ENCODE peak calls at places on chromosomes 7 and 10, in eight cellular contexts. One of them, this sample, is unnamed.
A peak's percentile ranks its signal among the peaks of the same experiment; 100 is the strongest.

GRCh38 chr10:78319841-78320240 is 286.2 kb downstream of the RPS24 start:
- DNase-seq in IMR-90: no peak
- DNase-seq in fibroblast of lung: no peak
- DNase-seq in A549: no peak
- DNase-seq in GM23248: no peak
- DNase-seq in trophoblast cell: no peak
- DNase-seq in GM12878: no peak
- DNase-seq in hepatocyte: no peak
- DNase-seq in this sample: no peak

GRCh38 chr7:33183504-33183903 is 54.1 kb downstream of the BBS9 start:
- DNase-seq in IMR-90: no peak
- DNase-seq in fibroblast of lung: no peak
- DNase-seq in A549: no peak
- DNase-seq in GM23248: no peak
- DNase-seq in trophoblast cell: no peak
- DNase-seq in GM12878: no peak
- DNase-seq in hepatocyte: no peak
- DNase-seq in this sample: no peak

GRCh38 chr10:105857284-105858264 is 1216.5 kb downstream of the SORCS3 start:
- DNase-seq in IMR-90: no peak
- DNase-seq in fibroblast of lung: no peak
- DNase-seq in A549: no peak
- DNase-seq in GM23248: no peak
- DNase-seq in trophoblast cell: no peak
- DNase-seq in GM12878: no peak
- DNase-seq in hepatocyte: no peak
- DNase-seq in this sample: no peak

GRCh38 chr10:73234695-73235094 is 12.4 kb downstream of the DNAJC9 start:
- DNase-seq in IMR-90: no peak
- DNase-seq in fibroblast of lung: no peak
- DNase-seq in A549: no peak
- DNase-seq in GM23248: no peak
- DNase-seq in trophoblast cell: no peak
- DNase-seq in GM12878: no peak
- DNase-seq in hepatocyte: no peak
- DNase-seq in this sample: no peak

GRCh38 chr7:151081170-151082101 is 827 bp upstream of the FASTK start:
- DNase-seq in IMR-90: no peak
- DNase-seq in fibroblast of lung: no peak
- DNase-seq in A549: peak; percentile 46
- DNase-seq in GM23248: peak; percentile 68
- DNase-seq in trophoblast cell: no peak
- DNase-seq in GM12878: no peak
- DNase-seq in hepatocyte: peak; percentile 60
- DNase-seq in this sample: no peak

GRCh38 chr10:113093188-113094113 is 143.4 kb downstream of the TCF7L2 start:
- DNase-seq in IMR-90: peak; percentile 77
- DNase-seq in fibroblast of lung: no peak
- DNase-seq in A549: peak; percentile 76
- DNase-seq in GM23248: peak; percentile 63
- DNase-seq in trophoblast cell: no peak
- DNase-seq in GM12878: peak; percentile 8
- DNase-seq in hepatocyte: peak; percentile 78
- DNase-seq in this sample: peak; percentile 93

GRCh38 chr7:5701085-5701914 is 80.2 kb downstream of the RNF216 start:
- DNase-seq in IMR-90: peak; percentile 66
- DNase-seq in fibroblast of lung: no peak
- DNase-seq in A549: no peak
- DNase-seq in GM23248: no peak
- DNase-seq in trophoblast cell: peak; percentile 19
- DNase-seq in GM12878: peak; percentile 84
- DNase-seq in hepatocyte: no peak
- DNase-seq in this sample: no peak

GRCh38 chr7:98423043-98423442 is 22.2 kb upstream of the BAIAP2L1 start:
- DNase-seq in IMR-90: peak; percentile 30
- DNase-seq in fibroblast of lung: peak; percentile 20
- DNase-seq in A549: peak; percentile 82
- DNase-seq in GM23248: peak; percentile 41
- DNase-seq in trophoblast cell: no peak
- DNase-seq in GM12878: no peak
- DNase-seq in hepatocyte: peak; percentile 35
- DNase-seq in this sample: peak; percentile 49

GRCh38 chr10:79193694-79194382 is 125.1 kb downstream of the ZMIZ1 start:
- DNase-seq in IMR-90: no peak
- DNase-seq in fibroblast of lung: no peak
- DNase-seq in A549: no peak
- DNase-seq in GM23248: no peak
- DNase-seq in trophoblast cell: no peak
- DNase-seq in GM12878: no peak
- DNase-seq in hepatocyte: no peak
- DNase-seq in this sample: no peak

GRCh38 chr10:119619215-119619614 is 22.5 kb upstream of the TIAL1 start:
- DNase-seq in IMR-90: no peak
- DNase-seq in fibroblast of lung: no peak
- DNase-seq in A549: no peak
- DNase-seq in GM23248: no peak
- DNase-seq in trophoblast cell: no peak
- DNase-seq in GM12878: no peak
- DNase-seq in hepatocyte: no peak
- DNase-seq in this sample: no peak

GRCh38 chr10:28561531-28561930 is 28.6 kb downstream of the WAC start:
- DNase-seq in IMR-90: no peak
- DNase-seq in fibroblast of lung: no peak
- DNase-seq in A549: no peak
- DNase-seq in GM23248: no peak
- DNase-seq in trophoblast cell: no peak
- DNase-seq in GM12878: no peak
- DNase-seq in hepatocyte: no peak
- DNase-seq in this sample: no peak

GRCh38 chr7:30474893-30475292 is 3.7 kb downstream of the NOD1 start:
- DNase-seq in IMR-90: peak; percentile 84
- DNase-seq in fibroblast of lung: peak; percentile 92
- DNase-seq in A549: no peak
- DNase-seq in GM23248: peak; percentile 95
- DNase-seq in trophoblast cell: no peak
- DNase-seq in GM12878: no peak
- DNase-seq in hepatocyte: no peak
- DNase-seq in this sample: no peak

GRCh38 chr10:10804998-10805737 is 212.5 kb upstream of the CELF2 start:
- DNase-seq in IMR-90: peak; percentile 77
- DNase-seq in fibroblast of lung: no peak
- DNase-seq in A549: peak; percentile 4
- DNase-seq in GM23248: peak; percentile 84
- DNase-seq in trophoblast cell: no peak
- DNase-seq in GM12878: no peak
- DNase-seq in hepatocyte: peak; percentile 41
- DNase-seq in this sample: peak; percentile 67

GRCh38 chr7:45173596-45174327 is 16.2 kb downstream of the RAMP3 start:
- DNase-seq in IMR-90: no peak
- DNase-seq in fibroblast of lung: no peak
- DNase-seq in A549: no peak
- DNase-seq in GM23248: no peak
- DNase-seq in trophoblast cell: no peak
- DNase-seq in GM12878: no peak
- DNase-seq in hepatocyte: no peak
- DNase-seq in this sample: no peak

GRCh38 chr10:97042081-97042480 is 143.7 kb downstream of the SLIT1 start:
- DNase-seq in IMR-90: no peak
- DNase-seq in fibroblast of lung: no peak
- DNase-seq in A549: no peak
- DNase-seq in GM23248: no peak
- DNase-seq in trophoblast cell: no peak
- DNase-seq in GM12878: no peak
- DNase-seq in hepatocyte: no peak
- DNase-seq in this sample: no peak

GRCh38 chr7:16630654-16631053 is 14.9 kb downstream of the ANKMY2 start:
- DNase-seq in IMR-90: no peak
- DNase-seq in fibroblast of lung: no peak
- DNase-seq in A549: no peak
- DNase-seq in GM23248: no peak
- DNase-seq in trophoblast cell: no peak
- DNase-seq in GM12878: no peak
- DNase-seq in hepatocyte: no peak
- DNase-seq in this sample: no peak
- H3K4me3 ChIP-seq in IMR-90: no peak overlapping the region
- H3K4me3 ChIP-seq in fibroblast of lung: no peak overlapping the region
- H3K4me3 ChIP-seq in A549: no peak overlapping the region
- H3K4me3 ChIP-seq in GM23248: no peak overlapping the region
- H3K4me3 ChIP-seq in trophoblast cell: no peak overlapping the region
- H3K4me3 ChIP-seq in GM12878: no peak overlapping the region
- H3K4me3 ChIP-seq in hepatocyte: no peak overlapping the region
- H3K4me3 ChIP-seq in this sample: no peak overlapping the region

DNA sequence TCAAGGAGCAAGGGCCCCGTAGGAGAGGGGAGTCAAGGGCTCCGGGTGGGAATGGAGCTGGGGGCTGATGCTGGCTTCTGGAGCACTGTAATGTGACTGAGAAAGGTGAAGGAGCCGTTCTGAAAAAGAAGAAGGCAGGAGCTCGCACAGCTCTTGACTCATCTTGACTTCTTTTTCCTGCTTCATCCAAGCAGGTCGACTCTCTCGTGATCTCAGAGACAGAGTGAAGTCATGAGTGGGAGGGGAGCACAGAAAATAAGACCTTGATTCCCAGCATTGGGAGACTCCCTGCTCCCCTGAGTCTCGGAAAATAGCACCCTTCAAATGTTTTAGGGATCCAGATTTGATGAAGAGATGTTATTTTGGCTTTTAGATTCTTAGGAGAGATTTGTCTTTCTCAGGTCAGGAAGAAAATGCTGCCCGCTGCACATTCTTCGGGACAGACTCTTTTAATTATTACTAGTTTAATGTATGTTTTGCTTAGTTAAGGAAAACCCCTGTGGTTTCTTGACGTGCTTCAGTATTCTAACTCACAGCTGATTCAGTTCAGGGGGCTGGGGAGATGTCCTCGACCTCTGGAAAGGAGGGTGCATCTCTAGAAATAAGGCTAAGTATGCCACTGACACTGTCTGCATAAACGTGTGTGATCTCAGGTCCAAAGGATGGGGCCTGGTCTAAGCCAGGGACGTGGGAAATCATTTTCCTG is 34.1 kb downstream of the EGFR start:
- DNase-seq in IMR-90: peak; percentile 84
- DNase-seq in fibroblast of lung: no peak
- DNase-seq in A549: no peak
- DNase-seq in GM23248: peak; percentile 87
- DNase-seq in trophoblast cell: no peak
- DNase-seq in GM12878: no peak
- DNase-seq in hepatocyte: no peak
- DNase-seq in this sample: no peak
- H3K27ac ChIP-seq in IMR-90: peak overlapping the region; percentile 58
- H3K27ac ChIP-seq in fibroblast of lung: peak overlapping the region; percentile 82
- H3K27ac ChIP-seq in A549: peak overlapping the region; percentile 92
- H3K27ac ChIP-seq in GM23248: peak overlapping the region; percentile 99
- H3K27ac ChIP-seq in trophoblast cell: no peak overlapping the region
- H3K27ac ChIP-seq in GM12878: no peak overlapping the region
- H3K27ac ChIP-seq in hepatocyte: peak overlapping the region; percentile 77
- H3K27ac ChIP-seq in this sample: peak overlapping the region; percentile 61

GRCh38 chr10:44467090-44467489 is 82.2 kb upstream of the CXCL12 start:
- DNase-seq in IMR-90: no peak
- DNase-seq in fibroblast of lung: no peak
- DNase-seq in A549: no peak
- DNase-seq in GM23248: no peak
- DNase-seq in trophoblast cell: no peak
- DNase-seq in GM12878: no peak
- DNase-seq in hepatocyte: no peak
- DNase-seq in this sample: no peak

GRCh38 chr10:44464503-44464902 is 79.6 kb upstream of the CXCL12 start:
- DNase-seq in IMR-90: no peak
- DNase-seq in fibroblast of lung: no peak
- DNase-seq in A549: no peak
- DNase-seq in GM23248: no peak
- DNase-seq in trophoblast cell: no peak
- DNase-seq in GM12878: no peak
- DNase-seq in hepatocyte: no peak
- DNase-seq in this sample: no peak

GRCh38 chr10:44465430-44466115 is 80.7 kb upstream of the CXCL12 start:
- DNase-seq in IMR-90: no peak
- DNase-seq in fibroblast of lung: no peak
- DNase-seq in A549: no peak
- DNase-seq in GM23248: no peak
- DNase-seq in trophoblast cell: no peak
- DNase-seq in GM12878: no peak
- DNase-seq in hepatocyte: no peak
- DNase-seq in this sample: no peak

GRCh38 chr10:44467900-44468299 is 83.0 kb upstream of the CXCL12 start:
- DNase-seq in IMR-90: no peak
- DNase-seq in fibroblast of lung: no peak
- DNase-seq in A549: no peak
- DNase-seq in GM23248: no peak
- DNase-seq in trophoblast cell: no peak
- DNase-seq in GM12878: no peak
- DNase-seq in hepatocyte: no peak
- DNase-seq in this sample: no peak

DNA sequence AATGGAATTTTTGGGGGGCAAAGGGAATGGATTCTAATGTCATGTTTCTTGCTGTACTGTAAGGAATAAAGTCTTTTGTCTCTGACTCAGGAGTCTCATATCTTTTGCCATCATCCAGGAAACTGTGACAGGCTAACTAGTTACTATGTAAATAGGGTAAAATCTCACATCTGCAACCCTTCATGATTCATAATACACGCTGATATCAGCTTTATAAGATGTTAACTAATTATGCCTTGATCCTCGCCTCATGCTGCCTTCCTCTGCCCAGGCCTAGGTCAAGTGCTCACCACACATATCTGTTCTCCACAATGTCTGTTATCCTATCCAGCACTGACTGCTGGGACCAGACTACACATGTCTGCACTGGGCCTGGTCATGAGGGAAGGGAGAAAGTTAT is 81.3 kb upstream of the CXCL12 start:
- DNase-seq in IMR-90: peak; percentile 51
- DNase-seq in fibroblast of lung: no peak
- DNase-seq in A549: no peak
- DNase-seq in GM23248: peak; percentile 65
- DNase-seq in trophoblast cell: no peak
- DNase-seq in GM12878: no peak
- DNase-seq in hepatocyte: no peak
- DNase-seq in this sample: peak; percentile 13
- H3K4me2 ChIP-seq in IMR-90: no peak overlapping the region
- H3K4me2 ChIP-seq in fibroblast of lung: no peak overlapping the region
- H3K4me2 ChIP-seq in A549: no peak overlapping the region
- H3K4me2 ChIP-seq in GM23248: no peak overlapping the region
- H3K4me2 ChIP-seq in trophoblast cell: no peak overlapping the region
- H3K4me2 ChIP-seq in GM12878: no peak overlapping the region
- H3K4me2 ChIP-seq in hepatocyte: no peak overlapping the region
- H3K4me2 ChIP-seq in this sample: no peak overlapping the region

DNA sequence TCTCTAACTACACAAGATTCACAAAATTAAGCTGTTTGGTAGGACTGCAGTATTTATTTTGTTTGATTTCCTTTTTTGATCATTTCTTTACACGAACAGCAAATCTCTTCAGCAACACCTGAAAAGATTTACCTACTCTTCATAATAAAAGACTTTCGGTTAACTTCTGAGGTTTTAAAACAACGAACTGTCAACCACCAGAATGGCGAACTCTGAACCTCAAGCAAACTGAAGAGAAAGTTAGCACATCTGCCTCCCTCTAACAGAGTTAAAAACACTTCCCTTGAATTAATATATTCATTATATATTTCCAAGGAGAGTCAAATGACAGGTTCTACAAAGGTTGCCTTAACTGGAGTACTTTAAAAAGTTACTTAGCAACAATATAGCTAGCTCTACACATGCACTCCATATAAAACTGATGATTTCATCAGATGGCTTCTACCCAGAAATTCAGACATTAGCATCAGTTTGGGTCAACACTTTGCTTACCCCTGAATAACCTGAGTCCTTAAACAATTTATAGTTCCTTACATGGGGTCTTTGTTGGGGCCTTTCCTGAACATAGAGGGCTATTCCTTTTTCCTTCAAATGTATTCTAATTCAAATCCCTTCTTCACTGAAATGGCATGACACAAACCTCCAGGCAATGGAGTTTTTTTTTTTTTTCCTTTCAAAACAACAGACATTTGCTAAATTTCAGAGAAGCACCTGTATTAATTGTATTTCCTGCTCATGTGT is 118.3 kb downstream of the SEM1 start:
- DNase-seq in IMR-90: no peak
- DNase-seq in fibroblast of lung: no peak
- DNase-seq in A549: no peak
- DNase-seq in GM23248: no peak
- DNase-seq in trophoblast cell: no peak
- DNase-seq in GM12878: no peak
- DNase-seq in hepatocyte: no peak
- DNase-seq in this sample: peak; percentile 9
- H3K4me3 ChIP-seq in IMR-90: no peak overlapping the region
- H3K4me3 ChIP-seq in fibroblast of lung: no peak overlapping the region
- H3K4me3 ChIP-seq in A549: no peak overlapping the region
- H3K4me3 ChIP-seq in GM23248: no peak overlapping the region
- H3K4me3 ChIP-seq in trophoblast cell: no peak overlapping the region
- H3K4me3 ChIP-seq in GM12878: no peak overlapping the region
- H3K4me3 ChIP-seq in hepatocyte: no peak overlapping the region
- H3K4me3 ChIP-seq in this sample: no peak overlapping the region